ENCODE peak calls at places on chromosome 21, in five cellular contexts. Z is trophoblast cell, H is IMR-90, X is mesendoderm, I is mesenchymal stem cell. A is an unnamed sample.
A peak's percentile ranks its signal among the peaks of the same experiment; 100 is the strongest.

GRCh38 chr21:29991624-29992023 is 51.8 kb upstream of the GRIK1 start:
- DNase-seq in Z (no peak), H (no peak), X (no peak), I (no peak), A (no peak)

GRCh38 chr21:33881689-33882440 is 33.7 kb downstream of the ATP5PO start:
- DNase-seq in Z (no peak), H (no peak), X (no peak), I (no peak), A (no peak)

GRCh38 chr21:34812510-34813265 is 143.9 kb downstream of the CLIC6 start:
- DNase-seq in Z (peak; percentile 92), H (peak; percentile 99), X (no peak), I (peak; percentile 89), A (no peak)

GRCh38 chr21:20999567-21000169 is 1.5 kb downstream of the NCAM2 start:
- DNase-seq in Z (peak; percentile 74), H (peak; percentile 49), X (peak; percentile 52), I (peak; percentile 51), A (peak; percentile 49)

GRCh38 chr21:27043377-27043776 is 76.5 kb upstream of the ADAMTS5 start:
- DNase-seq in Z (no peak), H (no peak), X (peak; percentile 52), I (no peak), A (no peak)

GRCh38 chr21:37623689-37624088 is 257.1 kb downstream of the DYRK1A start:
- DNase-seq in Z (peak; percentile 90), H (no peak), X (no peak), I (no peak), A (no peak)

GRCh38 chr21:38525454-38525853 is 27.2 kb upstream of the ERG start:
- DNase-seq in Z (no peak), H (no peak), X (no peak), I (no peak), A (no peak)

GRCh38 chr21:38950388-38951094 is 144.8 kb downstream of the ETS2 start:
- DNase-seq in Z (peak; percentile 18), H (peak; percentile 49), X (no peak), I (peak; percentile 66), A (no peak)

GRCh38 chr21:38337793-38338192 is 81.0 kb downstream of the KCNJ15 start:
- DNase-seq in Z (peak; percentile 39), H (no peak), X (no peak), I (no peak), A (no peak)

GRCh38 chr21:33858672-33859372 is 56.8 kb downstream of the ATP5PO start:
- DNase-seq in Z (no peak), H (no peak), X (no peak), I (no peak), A (no peak)

GRCh38 chr21:39087238-39087975 is 95.8 kb downstream of the PSMG1 start:
- DNase-seq in Z (no peak), H (no peak), X (no peak), I (no peak), A (peak; percentile 12)

GRCh38 chr21:14880922-14881321 is 183.9 kb downstream of the NRIP1 start:
- DNase-seq in Z (peak; percentile 65), H (peak; percentile 88), X (peak; percentile 18), I (peak; percentile 57), A (no peak)

DNA sequence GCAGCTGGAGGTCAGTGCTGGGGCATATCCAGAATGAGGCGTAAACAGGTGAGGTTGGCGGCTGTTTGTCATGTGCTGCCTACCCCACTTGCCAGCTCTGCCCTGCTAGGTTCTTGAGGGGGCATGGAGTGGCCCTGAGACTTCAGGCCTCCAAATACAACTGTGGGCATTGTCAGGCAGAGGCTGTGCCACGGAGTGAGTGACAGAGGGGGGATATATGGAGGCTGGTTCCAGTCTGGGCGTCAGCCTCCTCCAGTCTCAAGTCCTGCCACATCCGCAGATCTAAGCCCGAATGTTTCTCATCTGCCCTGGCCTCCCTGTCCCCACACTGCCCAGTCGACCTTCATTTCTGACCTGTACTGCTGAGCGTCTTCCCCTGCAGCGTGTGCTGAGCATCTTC is 85.4 kb downstream of the POFUT2 start:
- DNase-seq in Z (no peak), H (no peak), X (no peak), I (no peak), A (no peak)
- H2BK5ac ChIP-seq in Z (no peak overlapping the region), H (no peak overlapping the region), X (no peak overlapping the region), I (no peak overlapping the region), A (no peak overlapping the region)

GRCh38 chr21:45293214-45293725 is 5.6 kb upstream of the POFUT2 start:
- DNase-seq in Z (no peak), H (no peak), X (no peak), I (peak; percentile 69), A (no peak)
- H3K27ac ChIP-seq in Z (peak overlapping the region; percentile 92), H (peak overlapping the region; percentile 98), X (no peak overlapping the region), I (peak overlapping the region; percentile 94), A (no peak overlapping the region)

GRCh38 chr21:42231761-42232160 is 12.8 kb downstream of the ABCG1 start:
- DNase-seq in Z (no peak), H (no peak), X (no peak), I (no peak), A (no peak)
- H3K4me1 ChIP-seq in Z (peaks cover 17% of the 10 kb centered on the region), H (peaks cover 34% of the 10 kb centered on the region), X (peaks cover 2% of the 10 kb centered on the region), I (peaks cover 19% of the 10 kb centered on the region), A (peaks cover 5% of the 10 kb centered on the region)

DNA sequence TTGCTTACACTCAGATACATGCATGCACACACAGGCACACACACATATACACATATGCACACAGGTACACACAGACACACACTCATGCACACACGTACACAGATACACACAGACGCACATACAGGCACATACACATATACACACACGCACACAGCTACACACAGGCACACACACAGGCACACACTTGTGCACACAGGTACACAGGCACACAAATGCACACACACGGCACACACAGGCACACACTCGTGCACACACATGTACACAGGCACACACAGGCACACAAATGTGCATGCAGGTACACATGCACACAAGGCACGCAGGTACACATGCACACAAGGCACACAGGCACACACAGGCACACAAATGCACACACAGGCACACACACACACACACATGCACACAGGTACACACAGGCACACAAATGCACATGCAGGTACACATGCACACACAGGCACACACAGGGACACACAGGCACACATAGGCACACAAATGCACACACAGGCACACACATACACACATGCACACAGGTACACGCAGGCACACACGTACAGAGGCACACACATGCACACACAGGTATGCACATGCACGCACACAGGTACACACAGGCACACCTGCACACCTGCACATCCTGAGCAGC is 110.0 kb downstream of the WDR4 start:
- DNase-seq in Z (no peak), H (no peak), X (no peak), I (no peak), A (no peak)
- H2BK5ac ChIP-seq in Z (no peak overlapping the region), H (no peak overlapping the region), X (no peak overlapping the region), I (no peak overlapping the region), A (peak overlapping the region; percentile 68)

DNA sequence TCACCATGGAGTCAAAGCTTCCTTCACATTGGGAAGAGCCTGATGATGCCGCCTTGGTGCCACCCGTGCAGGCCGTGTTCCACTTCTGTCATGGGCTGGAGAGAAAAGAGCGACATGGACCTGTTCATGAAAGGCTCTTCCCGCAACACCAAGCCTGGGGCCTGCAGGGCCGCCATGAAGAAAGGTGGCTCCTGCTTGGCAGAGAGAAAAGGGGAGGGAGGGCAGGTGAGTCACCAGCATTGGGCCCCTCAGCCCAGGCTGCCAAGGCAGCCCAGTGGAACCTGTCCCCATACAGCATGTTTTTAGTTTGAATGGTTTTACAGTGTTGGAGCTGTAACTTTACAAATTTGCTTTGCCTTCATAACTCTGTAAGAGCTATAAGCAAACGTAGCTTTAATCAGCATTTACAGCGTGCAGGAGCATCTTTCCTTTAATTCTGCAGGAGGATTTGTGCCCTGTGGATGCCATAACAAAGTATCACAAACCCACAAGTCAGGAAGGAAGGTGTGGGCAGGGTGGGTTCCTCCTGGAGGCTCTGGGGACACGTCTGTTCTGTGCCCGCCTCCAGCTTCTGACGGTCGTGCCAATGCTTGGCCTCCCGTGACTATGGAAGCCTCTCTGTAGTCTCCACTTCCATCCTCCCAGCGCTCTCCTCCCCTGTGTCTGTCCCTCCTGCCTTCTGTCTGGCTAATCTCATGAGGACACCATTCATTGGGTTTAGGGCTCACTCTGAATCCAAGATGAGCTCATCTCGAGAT is 49.1 kb downstream of the RIPK4 start:
- DNase-seq in Z (no peak), H (no peak), X (no peak), I (no peak), A (no peak)
- H3K27ac ChIP-seq in Z (no peak overlapping the region), H (no peak overlapping the region), X (no peak overlapping the region), I (no peak overlapping the region), A (no peak overlapping the region)

DNA sequence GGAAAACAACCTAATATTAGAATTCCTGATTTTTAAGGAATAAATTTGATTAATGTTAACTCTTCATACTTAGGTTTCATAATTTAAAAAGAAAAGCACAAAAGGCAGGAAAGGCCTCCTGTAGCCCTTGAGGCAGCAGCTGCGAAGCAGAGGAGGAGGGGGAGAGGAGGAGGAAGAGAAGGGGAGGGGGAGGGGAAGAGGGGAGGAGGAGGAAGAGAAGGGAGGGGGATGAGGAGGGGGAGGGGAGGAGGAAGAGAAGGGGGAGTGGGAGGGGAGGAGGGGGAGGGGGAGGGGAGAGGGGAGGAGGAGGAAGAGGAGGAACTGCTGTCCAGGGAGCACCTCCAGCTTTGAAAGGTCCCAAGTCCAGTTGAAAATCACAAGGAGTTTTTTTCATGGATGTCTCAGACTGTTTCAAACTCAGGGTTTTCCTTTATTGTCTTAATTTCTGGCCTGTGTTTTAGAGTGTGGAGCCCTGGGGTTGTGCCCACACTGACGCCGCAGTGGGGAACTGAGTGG is 35.1 kb upstream of the DIP2A start:
- DNase-seq in Z (no peak), H (no peak), X (peak; percentile 57), I (no peak), A (no peak)
- H3K4me1 ChIP-seq in Z (no peaks in the 10 kb centered on the region), H (no peaks in the 10 kb centered on the region), X (no peaks in the 10 kb centered on the region), I (no peaks in the 10 kb centered on the region), A (peaks cover 2% of the 10 kb centered on the region)

A was measured in neuronal stem cell.